ENCODE peak calls at places on chromosomes 5 and 9, in nine cellular contexts. E is stomach, F is A549, Q is breast epithelium, J is heart left ventricle, Z is transverse colon, T is NB4, A is gastrocnemius medialis, I is HCT116. H is an unnamed sample.

GRCh38 chr5:10400411-10400810 is 41.3 kb upstream of the ROPN1L start:
- DNase-seq in E (no peak), T (no peak), I (no peak), F (no peak), A (no peak), Z (no peak), J (no peak), Q (no peak), H (no peak)

GRCh38 chr9:137550958-137551655 is 572 bp upstream of the MRPL41 start:
- DNase-seq in F (peak; percentile 93), Q (no peak), J (no peak), A (peak; percentile 50), E (no peak), Z (no peak), T (peak; percentile 81), I (peak; percentile 52), H (peak; percentile 92)

GRCh38 chr5:33491941-33492340 is 51.2 kb downstream of the TARS1 start:
- DNase-seq in T (no peak), I (no peak), Z (no peak), J (no peak), Q (no peak), A (no peak), F (no peak), E (no peak), H (no peak)

GRCh38 chr9:35728041-35728971 is 3.7 kb downstream of the TLN1 start:
- DNase-seq in A (peak; percentile 67), I (no peak), Q (peak; percentile 79), T (peak; percentile 92), Z (peak; percentile 78), F (no peak), E (peak; percentile 49), J (peak; percentile 86), H (peak; percentile 91)

GRCh38 chr9:90167920-90168319 is 474.7 kb downstream of the DIRAS2 start:
- DNase-seq in A (no peak), J (no peak), I (no peak), Z (no peak), Q (no peak), T (no peak), E (no peak), F (no peak), H (no peak)

GRCh38 chr5:54458221-54458620 is 2.7 kb downstream of the HSPB3 start:
- DNase-seq in E (no peak), A (peak; percentile 10), I (no peak), T (no peak), J (no peak), Z (no peak), Q (no peak), F (no peak), H (no peak)

GRCh38 chr5:116652196-116652729 is 77.6 kb upstream of the SEMA6A start:
- DNase-seq in A (peak; percentile 51), F (no peak), T (peak; percentile 2), E (no peak), I (peak; percentile 79), Z (no peak), Q (peak; percentile 82), J (no peak), H (no peak)

GRCh38 chr9:114186091-114186792 is 30.9 kb downstream of the COL27A1 start:
- DNase-seq in A (no peak), T (no peak), Q (no peak), I (no peak), J (no peak), F (no peak), E (no peak), Z (no peak), H (peak; percentile 65)

GRCh38 chr9:132031869-132032583 is 47.6 kb downstream of the MED27 start:
- DNase-seq in E (no peak), T (no peak), F (no peak), J (no peak), Z (no peak), A (no peak), Q (no peak), I (no peak), H (no peak)

GRCh38 chr9:129399301-129399990 is 221.4 kb upstream of the IER5L start:
- DNase-seq in J (peak; percentile 28), I (no peak), T (no peak), E (no peak), A (no peak), F (no peak), Z (no peak), Q (no peak), H (peak; percentile 59)

GRCh38 chr5:92544042-92544441 is 1037.0 kb downstream of the NR2F1-AS1 start:
- DNase-seq in Z (no peak), I (no peak), T (no peak), Q (no peak), J (no peak), F (no peak), A (no peak), E (no peak), H (no peak)

GRCh38 chr5:111116550-111116949 is 24.4 kb downstream of the WDR36 start:
- DNase-seq in Z (no peak), A (no peak), T (peak; percentile 72), E (no peak), Q (no peak), I (no peak), F (no peak), J (no peak), H (no peak)

GRCh38 chr5:395156-395920 is 47.6 kb upstream of the EXOC3 start:
- DNase-seq in T (peak; percentile 60), F (no peak), A (no peak), I (no peak), E (peak; percentile 23), J (peak; percentile 57), Q (no peak), Z (no peak), H (peak; percentile 72)

GRCh38 chr5:82820188-82820587 is 257.0 kb downstream of the TMEM167A start:
- DNase-seq in T (no peak), E (no peak), Q (no peak), A (no peak), I (no peak), F (no peak), Z (no peak), J (no peak), H (no peak)

GRCh38 chr5:55554879-55555278 is 20.1 kb upstream of the PLPP1 start:
- DNase-seq in Q (no peak), A (no peak), F (no peak), T (no peak), Z (no peak), I (no peak), E (no peak), J (no peak), H (no peak)

GRCh38 chr9:1013018-1013417 is 36.6 kb downstream of the DMRT3 start:
- DNase-seq in I (no peak), E (no peak), Z (no peak), J (no peak), T (peak; percentile 77), F (no peak), Q (no peak), A (no peak), H (no peak)

GRCh38 chr5:151094054-151094858 is 13.4 kb upstream of the TNIP1 start:
- DNase-seq in A (no peak), I (no peak), F (peak; percentile 43), J (no peak), E (peak; percentile 48), T (peak; percentile 32), Z (peak; percentile 73), Q (no peak), H (peak; percentile 88)

GRCh38 chr5:151097081-151097480 is 16.2 kb upstream of the TNIP1 start:
- DNase-seq in I (no peak), Q (no peak), F (no peak), Z (no peak), A (no peak), E (no peak), T (peak; percentile 51), J (no peak), H (no peak)

GRCh38 chr5:151095341-151096000 is 14.6 kb upstream of the TNIP1 start:
- DNase-seq in T (no peak), E (peak; percentile 60), Z (peak; percentile 91), J (no peak), Q (no peak), A (no peak), I (no peak), F (no peak), H (no peak)

GRCh38 chr5:151094861-151095260 is 14.0 kb upstream of the TNIP1 start:
- DNase-seq in I (no peak), J (no peak), E (no peak), F (no peak), Q (no peak), T (no peak), A (no peak), Z (peak; percentile 56), H (peak; percentile 15)

DNA sequence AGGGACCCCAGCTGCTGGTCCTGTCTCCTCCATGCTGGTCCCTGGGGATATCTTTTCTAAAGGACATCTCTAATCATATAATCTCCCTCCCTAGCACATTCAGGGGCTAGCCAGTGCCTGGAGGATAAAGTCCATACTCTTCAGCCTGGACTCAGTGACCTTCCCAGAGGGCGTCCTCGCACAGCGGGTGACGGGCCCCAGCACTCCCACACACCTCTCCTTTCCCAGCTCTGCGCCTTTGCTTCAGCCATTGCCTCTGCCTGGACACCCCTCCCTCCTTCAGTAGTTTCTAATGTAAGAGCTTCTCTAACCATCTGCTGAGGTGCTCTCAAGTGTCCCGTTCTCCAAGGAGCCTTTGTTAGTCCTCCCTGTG is 15.2 kb upstream of the TNIP1 start:
- DNase-seq in Q (no peak), E (no peak), I (no peak), J (no peak), F (no peak), A (no peak), Z (no peak), T (no peak), H (no peak)
- TF ChIP-seq POLR2A in Q (no peak), E (no peak), I (no peak), J (no peak), F (no peak), A (no peak), Z (no peak), T (no peak), H (no peak)

DNA sequence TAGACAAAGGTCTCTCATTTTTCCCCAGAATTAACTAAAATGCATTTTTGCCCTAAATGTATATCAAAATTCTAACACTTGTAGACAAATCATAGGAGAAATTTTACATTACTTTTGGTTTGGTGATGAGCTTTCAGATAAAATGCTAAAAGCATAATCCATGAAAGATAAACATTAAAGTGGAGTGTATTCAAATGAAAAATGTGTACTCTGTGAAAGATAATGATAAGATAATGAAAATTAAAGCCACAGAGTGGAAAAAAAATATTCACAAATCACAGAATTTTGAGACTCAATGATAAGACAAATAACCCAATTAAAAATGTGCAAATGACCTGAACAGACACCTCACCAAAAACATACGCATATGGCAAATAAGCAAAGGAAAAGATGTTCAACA is 176.9 kb upstream of the ADAMTS16 start:
- DNase-seq in E (no peak), T (no peak), A (no peak), I (no peak), Q (no peak), J (no peak), Z (no peak), F (no peak), H (no peak)
- TF ChIP-seq CTCF in E (no peak), T (no peak), A (no peak), I (no peak), Q (no peak), J (no peak), Z (no peak), F (no peak), H (no peak)

GRCh38 chr5:1793301-1793740 is 6.3 kb downstream of the MRPL36 start:
- DNase-seq in E (no peak), Q (no peak), I (no peak), J (no peak), Z (no peak), T (peak; percentile 75), F (no peak), A (no peak), H (peak; percentile 72)
- H3K4me3 ChIP-seq in E (no peak overlapping the region), Q (no peak overlapping the region), I (no peak overlapping the region), J (no peak overlapping the region), Z (no peak overlapping the region), T (peak overlapping the region; percentile 49), F (no peak overlapping the region), A (no peak overlapping the region), H (no peak overlapping the region)

GRCh38 chr5:1745806-1746370 is 53.7 kb downstream of the MRPL36 start:
- DNase-seq in A (no peak), F (no peak), T (no peak), Z (peak; percentile 3), I (no peak), E (peak; percentile 17), J (peak; percentile 40), Q (no peak), H (peak; percentile 47)
- TF ChIP-seq POLR2A in A (no peak), F (no peak), T (no peak), Z (no peak), I (no peak), E (no peak), J (no peak), Q (no peak), H (no peak)